ENCODE peak calls at places on chromosomes 11 and 22, in nine cellular contexts. A is mucosa of gallbladder; T is activated T-cell treated with anti-CD3 and anti-CD28 coated beads, Interleukin-2, amount 50 U/mL, for 48 hours; P is cardiac muscle cell; Y is neuronal stem cell; B is cardiac fibroblast; N is posterior cingulate gyrus; Z is ovary; K is SHP77 treated with DMSO at 0.1 percent for 48 hours. D is an unnamed sample.
A peak's percentile ranks its signal among the peaks of the same experiment; 100 is the strongest.

GRCh38 chr11:46719543-46720218 is 668 bp downstream of the F2 start:
- DNase-seq in A (no peak), T (no peak), P (no peak), Y (no peak), B (no peak), N (no peak), Z (no peak), K (no peak), D (no peak)

GRCh38 chr11:811446-812245 is 1.9 kb downstream of the RPLP2 start:
- DNase-seq in A (no peak), T (no peak), P (no peak), Y (no peak), B (no peak), N (no peak), Z (no peak), K (no peak), D (no peak)

GRCh38 chr22:48938741-48939140 is 888.9 kb downstream of the BRD1 start:
- DNase-seq in A (no peak), T (no peak), P (no peak), Y (no peak), B (no peak), N (no peak), Z (no peak), K (no peak), D (no peak)

GRCh38 chr11:102010776-102011500 is 36.3 kb upstream of the CFAP300 start:
- DNase-seq in A (peak; percentile 78), T (no peak), P (peak; percentile 83), Y (peak; percentile 32), B (peak; percentile 94), N (no peak), Z (no peak), K (no peak), D (peak; percentile 63)

GRCh38 chr22:27679722-27680488 is 121.7 kb downstream of the MN1 start:
- DNase-seq in A (no peak), T (no peak), P (no peak), Y (no peak), B (no peak), N (no peak), Z (no peak), K (no peak), D (no peak)

GRCh38 chr11:12827929-12828812 is 153.9 kb downstream of the TEAD1 start:
- DNase-seq in A (peak; percentile 58), T (no peak), P (peak; percentile 88), Y (peak; percentile 73), B (peak; percentile 79), N (peak; percentile 56), Z (peak; percentile 48), K (no peak), D (no peak)

GRCh38 chr22:39309364-39309861 is 10.0 kb downstream of the RPL3 start:
- DNase-seq in A (no peak), T (no peak), P (no peak), Y (no peak), B (no peak), N (no peak), Z (no peak), K (no peak), D (no peak)

GRCh38 chr11:11582261-11582701 is 39.5 kb downstream of the GALNT18 start:
- DNase-seq in A (peak; percentile 9), T (no peak), P (no peak), Y (no peak), B (peak; percentile 1), N (peak; percentile 76), Z (no peak), K (no peak), D (no peak)

GRCh38 chr11:116544721-116545120 is 228.1 kb downstream of the BUD13 start:
- DNase-seq in A (no peak), T (no peak), P (no peak), Y (no peak), B (no peak), N (no peak), Z (no peak), K (no peak), D (no peak)

GRCh38 chr22:30423296-30423958 is 2.1 kb upstream of the MTFP1 start:
- DNase-seq in A (peak; percentile 43), T (no peak), P (no peak), Y (no peak), B (no peak), N (no peak), Z (no peak), K (no peak), D (no peak)

GRCh38 chr11:61958590-61958989 is 8.4 kb downstream of the BEST1 start:
- DNase-seq in A (no peak), T (no peak), P (no peak), Y (no peak), B (no peak), N (no peak), Z (no peak), K (no peak), D (no peak)

GRCh38 chr11:22199243-22199642 is 6.4 kb downstream of the ANO5 start:
- DNase-seq in A (no peak), T (no peak), P (no peak), Y (no peak), B (no peak), N (no peak), Z (no peak), K (no peak), D (no peak)

D was measured in HFF-Myc.